ENCODE peak calls at places on chromosomes 5 and 9, in five cellular contexts. C is cardiac fibroblast, M is BE2C, X is mesothelial cell of epicardium, R is NCI-H774. B is an unnamed sample.

GRCh38 chr9:137050570-137050969 is 3.3 kb downstream of the ENTPD2 start:
- DNase-seq in M (no peak), R (peak), X (no peak), C (no peak), B (no peak)

GRCh38 chr9:35609001-35609819 is 4.1 kb downstream of the TESK1 start:
- DNase-seq in M (no peak), X (no peak), R (no peak), C (no peak), B (no peak)

GRCh38 chr9:72557549-72557948 is 36.1 kb downstream of the TMC1 start:
- DNase-seq in M (no peak), R (no peak), X (no peak), C (peak), B (no peak)

GRCh38 chr9:7665874-7666273 is 133.7 kb downstream of the DMAC1 start:
- DNase-seq in X (no peak), C (no peak), R (no peak), M (no peak), B (no peak)

GRCh38 chr5:6361101-6361500 is 17.2 kb downstream of the MED10 start:
- DNase-seq in M (no peak), R (no peak), C (no peak), X (no peak), B (no peak)

GRCh38 chr9:94142353-94142752 is 58.1 kb downstream of the PTPDC1 start:
- DNase-seq in X (no peak), M (no peak), R (no peak), C (no peak), B (no peak)

GRCh38 chr5:175464414-175465233 is 13.7 kb upstream of the SFXN1 start:
- DNase-seq in R (peak), X (peak), M (peak), C (peak), B (peak)

GRCh38 chr5:36694351-36694750 is 87.9 kb downstream of the SLC1A3 start:
- DNase-seq in X (no peak), M (no peak), R (no peak), C (peak), B (no peak)

GRCh38 chr5:159640376-159640775 is 275.9 kb upstream of the ADRA1B start:
- DNase-seq in C (no peak), R (no peak), X (no peak), M (no peak), B (no peak)

GRCh38 chr9:63816742-63817621 is 1468.0 kb downstream of the FOXD4L5 start:
- DNase-seq in R (no peak), X (peak), C (peak), M (peak), B (peak)

GRCh38 chr9:110048473-110048975 is 159.4 kb downstream of the C9orf152 start:
- DNase-seq in C (peak), R (peak), X (peak), M (peak), B (peak)

GRCh38 chr9:83167126-83167525 is 104.2 kb upstream of the RASEF start:
- DNase-seq in R (no peak), X (no peak), C (no peak), M (no peak), B (no peak)

GRCh38 chr9:84738353-84738752 is 68.8 kb downstream of the NTRK2 start:
- DNase-seq in M (no peak), R (no peak), C (no peak), X (no peak), B (no peak)

GRCh38 chr5:107155667-107156066 is 515.1 kb downstream of the EFNA5 start:
- DNase-seq in R (no peak), M (peak), C (no peak), X (no peak), B (no peak)

GRCh38 chr5:115098041-115098702 is 71.5 kb downstream of the TRIM36 start:
- DNase-seq in C (peak), R (no peak), X (no peak), M (peak), B (peak)

GRCh38 chr5:2156358-2157059 is 273.8 kb upstream of the IRX4 start:
- DNase-seq in C (no peak), M (no peak), X (no peak), R (no peak), B (no peak)

GRCh38 chr5:72600401-72600981 is 93.3 kb upstream of the ZNF366 start:
- DNase-seq in C (peak), M (no peak), R (no peak), X (no peak), B (no peak)

GRCh38 chr9:127061411-127061810 is 61.0 kb downstream of the ANGPTL2 start:
- DNase-seq in X (no peak), M (no peak), C (no peak), R (no peak), B (no peak)

GRCh38 chr9:128927731-128928411 is 7.1 kb downstream of the PHYHD1 start:
- DNase-seq in X (peak), M (peak), R (peak), C (peak), B (peak)

GRCh38 chr9:116855881-116856662 is 169.0 kb downstream of the TRIM32 start:
- DNase-seq in X (no peak), M (no peak), R (no peak), C (no peak), B (no peak)

GRCh38 chr9:126581893-126582292 is 31.8 kb upstream of the LMX1B start:
- DNase-seq in C (no peak), R (no peak), M (peak), X (no peak), B (peak)

GRCh38 chr9:135410831-135411473 is 68.6 kb upstream of the PPP1R26 start:
- DNase-seq in R (no peak), C (no peak), M (no peak), X (peak), B (peak)

GRCh38 chr5:150278046-150278760 is 11.4 kb downstream of the CAMK2A start:
- DNase-seq in M (no peak), R (no peak), X (no peak), C (peak), B (no peak)